ENCODE peak calls at places on chromosomes 7 and 10, in ten cellular contexts. One of them, this sample, is unnamed. For H3K4me1, the result is how much of the 10 kb centered on the place peaks cover.

GRCh38 chr7:21338728-21339164 is 89.1 kb upstream of the SP4 start:
- DNase-seq in esophagus squamous epithelium: no peak
- DNase-seq in uterus: no peak
- DNase-seq in tibial artery: no peak
- DNase-seq in breast epithelium: no peak
- DNase-seq in mammary epithelial cell: no peak
- DNase-seq in ovary: no peak
- DNase-seq in neural progenitor cell: no peak
- DNase-seq in K562: no peak
- DNase-seq in pancreas: no peak
- DNase-seq in this sample: no peak

GRCh38 chr7:133859191-133859590 is 267.9 kb upstream of the LRGUK start:
- DNase-seq in K562: no peak
- DNase-seq in ovary: no peak
- DNase-seq in mammary epithelial cell: no peak
- DNase-seq in neural progenitor cell: no peak
- DNase-seq in breast epithelium: no peak
- DNase-seq in esophagus squamous epithelium: no peak
- DNase-seq in pancreas: no peak
- DNase-seq in uterus: no peak
- DNase-seq in tibial artery: no peak
- DNase-seq in this sample: no peak

GRCh38 chr7:69598487-69599148 is 343 bp downstream of the AUTS2 start:
- DNase-seq in pancreas: peak
- DNase-seq in uterus: peak
- DNase-seq in esophagus squamous epithelium: no peak
- DNase-seq in ovary: peak
- DNase-seq in neural progenitor cell: peak
- DNase-seq in breast epithelium: peak
- DNase-seq in mammary epithelial cell: peak
- DNase-seq in K562: peak
- DNase-seq in tibial artery: no peak
- DNase-seq in this sample: no peak

GRCh38 chr10:71368639-71369038 is 28.1 kb upstream of the CDH23 start:
- DNase-seq in uterus: no peak
- DNase-seq in neural progenitor cell: no peak
- DNase-seq in ovary: no peak
- DNase-seq in esophagus squamous epithelium: no peak
- DNase-seq in K562: no peak
- DNase-seq in tibial artery: no peak
- DNase-seq in pancreas: no peak
- DNase-seq in breast epithelium: no peak
- DNase-seq in mammary epithelial cell: no peak
- DNase-seq in this sample: no peak

GRCh38 chr7:69610675-69611037 is 12.4 kb downstream of the AUTS2 start:
- DNase-seq in pancreas: no peak
- DNase-seq in neural progenitor cell: no peak
- DNase-seq in tibial artery: no peak
- DNase-seq in breast epithelium: no peak
- DNase-seq in mammary epithelial cell: no peak
- DNase-seq in ovary: no peak
- DNase-seq in K562: no peak
- DNase-seq in esophagus squamous epithelium: no peak
- DNase-seq in uterus: no peak
- DNase-seq in this sample: no peak

GRCh38 chr7:45255187-45255586 is 97.6 kb downstream of the RAMP3 start:
- DNase-seq in pancreas: no peak
- DNase-seq in mammary epithelial cell: no peak
- DNase-seq in tibial artery: no peak
- DNase-seq in uterus: no peak
- DNase-seq in ovary: no peak
- DNase-seq in K562: no peak
- DNase-seq in breast epithelium: no peak
- DNase-seq in neural progenitor cell: no peak
- DNase-seq in esophagus squamous epithelium: no peak
- DNase-seq in this sample: no peak

GRCh38 chr10:92850186-92850585 is 1.9 kb downstream of the EXOC6 start:
- DNase-seq in mammary epithelial cell: no peak
- DNase-seq in pancreas: no peak
- DNase-seq in neural progenitor cell: no peak
- DNase-seq in uterus: no peak
- DNase-seq in tibial artery: no peak
- DNase-seq in K562: no peak
- DNase-seq in breast epithelium: no peak
- DNase-seq in ovary: no peak
- DNase-seq in esophagus squamous epithelium: no peak
- DNase-seq in this sample: no peak

GRCh38 chr10:13615650-13616049 is 28.9 kb downstream of the PRPF18 start:
- DNase-seq in ovary: no peak
- DNase-seq in tibial artery: no peak
- DNase-seq in pancreas: no peak
- DNase-seq in breast epithelium: no peak
- DNase-seq in neural progenitor cell: peak
- DNase-seq in mammary epithelial cell: no peak
- DNase-seq in esophagus squamous epithelium: no peak
- DNase-seq in K562: no peak
- DNase-seq in uterus: no peak
- DNase-seq in this sample: no peak

GRCh38 chr10:52216852-52217251 is 97.2 kb upstream of the DKK1 start:
- DNase-seq in esophagus squamous epithelium: no peak
- DNase-seq in neural progenitor cell: no peak
- DNase-seq in breast epithelium: no peak
- DNase-seq in tibial artery: no peak
- DNase-seq in uterus: no peak
- DNase-seq in pancreas: no peak
- DNase-seq in mammary epithelial cell: peak
- DNase-seq in ovary: no peak
- DNase-seq in K562: no peak
- DNase-seq in this sample: no peak

GRCh38 chr10:44925224-44925623 is 14.1 kb downstream of the TMEM72 start:
- DNase-seq in mammary epithelial cell: no peak
- DNase-seq in breast epithelium: no peak
- DNase-seq in pancreas: no peak
- DNase-seq in uterus: no peak
- DNase-seq in tibial artery: peak
- DNase-seq in esophagus squamous epithelium: no peak
- DNase-seq in ovary: no peak
- DNase-seq in neural progenitor cell: peak
- DNase-seq in K562: peak
- DNase-seq in this sample: no peak

GRCh38 chr7:111266613-111267012 is 175.7 kb downstream of the LRRN3 start:
- DNase-seq in pancreas: no peak
- DNase-seq in mammary epithelial cell: no peak
- DNase-seq in K562: no peak
- DNase-seq in esophagus squamous epithelium: no peak
- DNase-seq in breast epithelium: no peak
- DNase-seq in uterus: no peak
- DNase-seq in ovary: no peak
- DNase-seq in tibial artery: no peak
- DNase-seq in neural progenitor cell: no peak
- DNase-seq in this sample: no peak

GRCh38 chr10:126570631-126571170 is 99.8 kb downstream of the C10orf90 start:
- DNase-seq in pancreas: no peak
- DNase-seq in breast epithelium: no peak
- DNase-seq in ovary: no peak
- DNase-seq in K562: no peak
- DNase-seq in esophagus squamous epithelium: no peak
- DNase-seq in uterus: no peak
- DNase-seq in mammary epithelial cell: no peak
- DNase-seq in tibial artery: no peak
- DNase-seq in neural progenitor cell: no peak
- DNase-seq in this sample: no peak

GRCh38 chr10:98855403-98856189 is 380.1 kb downstream of the HPSE2 start:
- DNase-seq in pancreas: no peak
- DNase-seq in K562: no peak
- DNase-seq in tibial artery: no peak
- DNase-seq in mammary epithelial cell: no peak
- DNase-seq in esophagus squamous epithelium: no peak
- DNase-seq in ovary: no peak
- DNase-seq in neural progenitor cell: no peak
- DNase-seq in uterus: no peak
- DNase-seq in breast epithelium: no peak
- DNase-seq in this sample: no peak

GRCh38 chr7:131513245-131514061 is 43.0 kb downstream of the PODXL start:
- DNase-seq in breast epithelium: peak
- DNase-seq in ovary: peak
- DNase-seq in mammary epithelial cell: peak
- DNase-seq in tibial artery: peak
- DNase-seq in pancreas: peak
- DNase-seq in uterus: peak
- DNase-seq in esophagus squamous epithelium: no peak
- DNase-seq in neural progenitor cell: peak
- DNase-seq in K562: peak
- DNase-seq in this sample: peak

GRCh38 chr7:14637968-14638367 is 264.6 kb downstream of the DGKB start:
- DNase-seq in mammary epithelial cell: no peak
- DNase-seq in K562: no peak
- DNase-seq in tibial artery: no peak
- DNase-seq in breast epithelium: no peak
- DNase-seq in esophagus squamous epithelium: no peak
- DNase-seq in ovary: no peak
- DNase-seq in uterus: no peak
- DNase-seq in pancreas: no peak
- DNase-seq in neural progenitor cell: no peak
- DNase-seq in this sample: no peak
- TF ChIP-seq CTCF in mammary epithelial cell: peak
- TF ChIP-seq CTCF in K562: no peak
- TF ChIP-seq CTCF in tibial artery: no peak
- TF ChIP-seq CTCF in breast epithelium: no peak
- TF ChIP-seq CTCF in esophagus squamous epithelium: no peak
- TF ChIP-seq CTCF in ovary: no peak
- TF ChIP-seq CTCF in uterus: no peak
- TF ChIP-seq CTCF in pancreas: no peak
- TF ChIP-seq CTCF in neural progenitor cell: no peak
- TF ChIP-seq CTCF in this sample: no peak

GRCh38 chr7:77825140-77825539 is 26.6 kb downstream of the PHTF2 start:
- DNase-seq in breast epithelium: no peak
- DNase-seq in ovary: no peak
- DNase-seq in K562: no peak
- DNase-seq in esophagus squamous epithelium: no peak
- DNase-seq in mammary epithelial cell: no peak
- DNase-seq in tibial artery: no peak
- DNase-seq in uterus: no peak
- DNase-seq in pancreas: no peak
- DNase-seq in neural progenitor cell: no peak
- DNase-seq in this sample: no peak

GRCh38 chr7:77826300-77826699 is 27.7 kb downstream of the PHTF2 start:
- DNase-seq in neural progenitor cell: no peak
- DNase-seq in pancreas: no peak
- DNase-seq in esophagus squamous epithelium: no peak
- DNase-seq in breast epithelium: no peak
- DNase-seq in mammary epithelial cell: no peak
- DNase-seq in ovary: no peak
- DNase-seq in tibial artery: no peak
- DNase-seq in uterus: no peak
- DNase-seq in K562: peak
- DNase-seq in this sample: no peak

GRCh38 chr7:77830649-77831355 is 32.2 kb downstream of the PHTF2 start:
- DNase-seq in K562: no peak
- DNase-seq in esophagus squamous epithelium: no peak
- DNase-seq in uterus: no peak
- DNase-seq in breast epithelium: no peak
- DNase-seq in mammary epithelial cell: no peak
- DNase-seq in ovary: no peak
- DNase-seq in neural progenitor cell: no peak
- DNase-seq in tibial artery: no peak
- DNase-seq in pancreas: no peak
- DNase-seq in this sample: no peak

GRCh38 chr7:77824636-77825035 is 26.1 kb downstream of the PHTF2 start:
- DNase-seq in mammary epithelial cell: no peak
- DNase-seq in neural progenitor cell: no peak
- DNase-seq in ovary: no peak
- DNase-seq in K562: no peak
- DNase-seq in tibial artery: no peak
- DNase-seq in pancreas: no peak
- DNase-seq in uterus: no peak
- DNase-seq in breast epithelium: no peak
- DNase-seq in esophagus squamous epithelium: no peak
- DNase-seq in this sample: no peak

DNA sequence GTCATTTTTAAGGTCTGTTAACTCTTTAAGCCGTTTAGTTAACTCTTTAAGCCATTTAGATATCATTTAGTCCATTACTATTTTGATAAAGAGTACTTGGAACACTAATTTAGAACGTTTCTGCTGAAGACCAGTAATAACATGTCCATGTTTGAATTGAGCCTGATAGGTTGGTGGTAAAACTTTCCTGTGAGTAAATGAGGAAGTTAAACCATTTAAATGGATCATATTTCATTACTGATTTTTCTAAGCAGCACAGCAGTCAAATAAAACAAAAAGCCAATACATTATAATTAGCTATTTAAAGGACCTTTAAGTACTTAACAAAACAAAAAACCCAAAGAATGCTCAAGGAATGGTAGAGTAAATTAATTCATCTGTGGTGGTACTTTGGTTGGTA is 29.4 kb downstream of the PHTF2 start:
- DNase-seq in ovary: no peak
- DNase-seq in uterus: no peak
- DNase-seq in mammary epithelial cell: no peak
- DNase-seq in neural progenitor cell: no peak
- DNase-seq in pancreas: no peak
- DNase-seq in K562: no peak
- DNase-seq in esophagus squamous epithelium: no peak
- DNase-seq in tibial artery: no peak
- DNase-seq in breast epithelium: no peak
- DNase-seq in this sample: no peak
- H3K4me3 ChIP-seq in ovary: no peak
- H3K4me3 ChIP-seq in uterus: no peak
- H3K4me3 ChIP-seq in mammary epithelial cell: no peak
- H3K4me3 ChIP-seq in neural progenitor cell: no peak
- H3K4me3 ChIP-seq in pancreas: no peak
- H3K4me3 ChIP-seq in K562: no peak
- H3K4me3 ChIP-seq in esophagus squamous epithelium: no peak
- H3K4me3 ChIP-seq in tibial artery: no peak
- H3K4me3 ChIP-seq in breast epithelium: no peak
- H3K4me3 ChIP-seq in this sample: no peak

DNA sequence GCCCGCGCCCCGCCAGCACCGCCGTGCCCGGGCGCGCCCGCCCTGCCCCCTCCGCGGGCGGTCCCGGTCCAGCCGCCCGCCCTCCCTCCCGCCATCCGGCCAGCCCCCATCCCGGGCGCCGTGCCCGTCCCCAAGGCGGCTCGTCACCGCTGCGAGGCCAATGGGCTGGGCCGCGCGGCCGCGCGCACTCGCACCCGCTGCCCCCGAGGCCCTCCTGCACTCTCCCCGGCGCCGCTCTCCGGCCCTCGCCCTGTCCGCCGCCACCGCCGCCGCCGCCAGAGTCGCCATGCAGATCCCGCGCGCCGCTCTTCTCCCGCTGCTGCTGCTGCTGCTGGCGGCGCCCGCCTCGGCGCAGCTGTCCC is at the start of gene HTRA1:
- DNase-seq in pancreas: peak
- DNase-seq in K562: no peak
- DNase-seq in neural progenitor cell: peak
- DNase-seq in tibial artery: peak
- DNase-seq in mammary epithelial cell: peak
- DNase-seq in ovary: peak
- DNase-seq in esophagus squamous epithelium: no peak
- DNase-seq in uterus: peak
- DNase-seq in breast epithelium: peak
- DNase-seq in this sample: peak
- H3K4me1 ChIP-seq in pancreas: under half
- H3K4me1 ChIP-seq in K562: under half
- H3K4me1 ChIP-seq in neural progenitor cell: under half
- H3K4me1 ChIP-seq in tibial artery: under half
- H3K4me1 ChIP-seq in mammary epithelial cell: under half
- H3K4me1 ChIP-seq in ovary: under half
- H3K4me1 ChIP-seq in esophagus squamous epithelium: under half
- H3K4me1 ChIP-seq in uterus: under half
- H3K4me1 ChIP-seq in breast epithelium: under half
- H3K4me1 ChIP-seq in this sample: under half

GRCh38 chr7:149489391-149490024 is 8.1 kb downstream of the ZNF746 start:
- DNase-seq in uterus: no peak
- DNase-seq in neural progenitor cell: peak
- DNase-seq in K562: no peak
- DNase-seq in esophagus squamous epithelium: no peak
- DNase-seq in mammary epithelial cell: no peak
- DNase-seq in breast epithelium: no peak
- DNase-seq in ovary: no peak
- DNase-seq in tibial artery: no peak
- DNase-seq in pancreas: peak
- DNase-seq in this sample: no peak
- TF ChIP-seq CTCF in uterus: no peak
- TF ChIP-seq CTCF in neural progenitor cell: peak
- TF ChIP-seq CTCF in K562: peak
- TF ChIP-seq CTCF in esophagus squamous epithelium: no peak
- TF ChIP-seq CTCF in mammary epithelial cell: peak
- TF ChIP-seq CTCF in breast epithelium: no peak
- TF ChIP-seq CTCF in ovary: no peak
- TF ChIP-seq CTCF in tibial artery: no peak
- TF ChIP-seq CTCF in pancreas: no peak
- TF ChIP-seq CTCF in this sample: no peak

This sample was measured in lower lobe of right lung.